ENCODE peak calls at places on chromosomes 5 and 9, in five cellular contexts. E is dermis blood vessel endothelial cell; S is stimulated activated CD4-positive, alpha-beta T cell treated with anti-CD3 and anti-CD28 coated beads, Interleukin-15, amount 100 ng/mL, for 1 hour; A is fibroblast of the aortic adventitia; M is choroid plexus epithelial cell. T is an unnamed sample.
A peak's percentile ranks its signal among the peaks of the same experiment; 100 is the strongest.

GRCh38 chr5:38157024-38157423 is 101.3 kb upstream of the EGFLAM start:
- DNase-seq in E (no peak), S (no peak), A (no peak), M (no peak), T (no peak)

GRCh38 chr5:143279698-143280097 is 123.8 kb downstream of the NR3C1 start:
- DNase-seq in A (no peak), S (no peak), M (peak; percentile 67), E (no peak), T (no peak)

GRCh38 chr5:1008451-1009358 is at the start of gene NKD2:
- DNase-seq in S (no peak), M (no peak), A (no peak), E (peak; percentile 55), T (no peak)

GRCh38 chr5:168159425-168159824 is 132.0 kb upstream of the WWC1 start:
- DNase-seq in E (no peak), M (no peak), A (no peak), S (no peak), T (no peak)

GRCh38 chr5:116444373-116445058 is 130.1 kb downstream of the SEMA6A start:
- DNase-seq in S (no peak), E (no peak), M (no peak), A (no peak), T (no peak)

GRCh38 chr9:125633116-125633743 is 73.8 kb downstream of the MAPKAP1 start:
- DNase-seq in M (no peak), A (peak; percentile 25), S (no peak), E (no peak), T (no peak)

GRCh38 chr9:69086312-69086711 is 50.8 kb downstream of the FXN start:
- DNase-seq in A (no peak), M (no peak), S (no peak), E (no peak), T (no peak)

GRCh38 chr9:69602768-69603167 is 69.4 kb downstream of the APBA1 start:
- DNase-seq in A (peak; percentile 60), E (no peak), M (no peak), S (no peak), T (no peak)

GRCh38 chr9:136247947-136248637 is 2.5 kb upstream of the QSOX2 start:
- DNase-seq in M (no peak), S (no peak), E (no peak), A (no peak), T (no peak)

GRCh38 chr5:14880688-14881087 is 9.1 kb upstream of the ANKH start:
- DNase-seq in M (peak; percentile 68), A (peak; percentile 18), S (no peak), E (no peak), T (no peak)

GRCh38 chr9:93827545-93828330 is 127.4 kb downstream of the BARX1 start:
- DNase-seq in E (peak; percentile 80), S (no peak), M (peak; percentile 61), A (peak; percentile 29), T (peak; percentile 36)

GRCh38 chr9:124875501-124875900 is 13.6 kb downstream of the ARPC5L start:
- DNase-seq in S (no peak), E (no peak), M (no peak), A (no peak), T (no peak)

GRCh38 chr9:35424356-35425352 is 65.3 kb upstream of the RUSC2 start:
- DNase-seq in M (no peak), A (no peak), E (peak; percentile 7), S (no peak), T (no peak)

GRCh38 chr5:77229887-77230286 is 19.4 kb downstream of the PDE8B start:
- DNase-seq in A (no peak), E (no peak), S (no peak), M (no peak), T (no peak)

GRCh38 chr5:69528015-69528414 is 32.0 kb upstream of the GTF2H2C start:
- DNase-seq in E (no peak), M (no peak), S (no peak), A (no peak), T (peak; percentile 20)

GRCh38 chr5:76684756-76685594 is 31.0 kb upstream of the F2R start:
- DNase-seq in S (no peak), E (no peak), A (peak; percentile 32), M (no peak), T (peak; percentile 1)

GRCh38 chr5:167802755-167803431 is 488.6 kb upstream of the WWC1 start:
- DNase-seq in M (peak; percentile 33), S (no peak), E (no peak), A (no peak), T (no peak)

GRCh38 chr9:83544002-83544698 is 5.9 kb upstream of the FRMD3 start:
- DNase-seq in M (peak; percentile 92), E (peak; percentile 80), A (peak; percentile 90), S (no peak), T (peak; percentile 46)

GRCh38 chr5:129972774-129973173 is 68.5 kb downstream of the CHSY3 start:
- DNase-seq in M (no peak), E (no peak), S (no peak), A (no peak), T (no peak)

GRCh38 chr5:75558972-75559632 is 47.4 kb downstream of the POLK start:
- DNase-seq in S (no peak), A (peak; percentile 82), E (peak; percentile 87), M (no peak), T (no peak)

GRCh38 chr5:112923148-112923917 is 1.3 kb upstream of the REEP5 start:
- DNase-seq in S (no peak), A (no peak), M (no peak), E (no peak), T (no peak)

GRCh38 chr9:111118256-111118950 is 80.1 kb upstream of the LPAR1 start:
- DNase-seq in M (peak; percentile 34), A (peak; percentile 45), E (no peak), S (no peak), T (no peak)

GRCh38 chr9:121278535-121279169 is 10.7 kb downstream of the GSN start:
- DNase-seq in E (peak; percentile 88), S (no peak), A (peak; percentile 99), M (peak; percentile 98), T (peak; percentile 20)

GRCh38 chr9:128203024-128203841 is at the start of gene DNM1:
- DNase-seq in S (peak; percentile 52), E (peak; percentile 64), A (peak; percentile 53), M (peak; percentile 61), T (peak; percentile 39)

GRCh38 chr5:172878585-172879433 is 44.8 kb downstream of the ERGIC1 start:
- DNase-seq in A (peak; percentile 63), S (no peak), M (peak; percentile 51), E (peak; percentile 95), T (no peak)

GRCh38 chr5:137752873-137753226 is 1.3 kb downstream of the HNRNPA0 start:
- DNase-seq in S (peak; percentile 1), A (peak; percentile 21), M (peak; percentile 31), E (peak; percentile 37), T (no peak)

GRCh38 chr5:117041926-117042595 is 467.4 kb upstream of the SEMA6A start:
- DNase-seq in S (no peak), E (no peak), M (no peak), A (no peak), T (no peak)

GRCh38 chr5:54294097-54294667 is 16.2 kb downstream of the ARL15 start:
- DNase-seq in S (no peak), E (no peak), M (no peak), A (no peak), T (no peak)

GRCh38 chr5:89473196-89473595 is 590.2 kb upstream of the MEF2C start:
- DNase-seq in A (peak; percentile 21), M (peak; percentile 36), E (no peak), S (no peak), T (no peak)

GRCh38 chr5:142900926-142901325 is 130.7 kb downstream of the ARHGAP26 start:
- DNase-seq in A (peak; percentile 75), S (no peak), E (no peak), M (peak; percentile 92), T (no peak)

GRCh38 chr5:32769711-32770110 is 58.6 kb downstream of the NPR3 start:
- DNase-seq in E (no peak), S (no peak), A (no peak), M (no peak), T (no peak)

GRCh38 chr9:97505845-97506244 is 4.4 kb downstream of the TMOD1 start:
- DNase-seq in M (no peak), E (no peak), A (no peak), S (no peak), T (no peak)

GRCh38 chr9:98899399-98900056 is 44.2 kb upstream of the COL15A1 start:
- DNase-seq in S (no peak), M (peak; percentile 93), A (peak; percentile 82), E (peak; percentile 49), T (no peak)

GRCh38 chr5:98929123-98929981 is 545 bp upstream of the CHD1 start:
- DNase-seq in E (peak; percentile 85), S (peak; percentile 83), A (peak; percentile 97), M (peak; percentile 98), T (peak; percentile 61)

GRCh38 chr9:90616806-90617205 is 25.8 kb downstream of the DIRAS2 start:
- DNase-seq in S (no peak), E (no peak), M (no peak), A (no peak), T (no peak)

GRCh38 chr5:133746834-133747233 is 134.5 kb upstream of the FSTL4 start:
- DNase-seq in E (no peak), S (no peak), M (no peak), A (no peak), T (no peak)

GRCh38 chr5:60521379-60522298 is 178.3 kb downstream of the DEPDC1B start:
- DNase-seq in A (no peak), M (no peak), S (no peak), E (no peak), T (no peak)

T was measured in NCI-H510A.